ENCODE peak calls at places on chromosomes 13 and 19, in four cellular contexts. H, Q, F and O are unnamed samples.

GRCh38 chr19:57056972-57057371 is 62.8 kb upstream of the USP29 start:
- DNase-seq in H (no peak), Q (no peak), F (no peak), O (no peak)

GRCh38 chr19:11382898-11383705 is 1.0 kb downstream of the EPOR start:
- DNase-seq in H (peak; percentile 44), Q (no peak), F (peak; percentile 40), O (no peak)

GRCh38 chr13:95608640-95609280 is 35.7 kb downstream of the DZIP1 start:
- DNase-seq in H (no peak), Q (no peak), F (no peak), O (no peak)

GRCh38 chr19:12055784-12056183 is 3.0 kb upstream of the ZNF878 start:
- DNase-seq in H (no peak), Q (no peak), F (no peak), O (no peak)

GRCh38 chr13:114311908-114312307 is 2.4 kb upstream of the CHAMP1 start:
- DNase-seq in H (no peak), Q (no peak), F (no peak), O (no peak)

GRCh38 chr19:11694533-11695439 is 44.0 kb downstream of the ZNF823 start:
- DNase-seq in H (peak; percentile 99), Q (peak; percentile 72), F (peak; percentile 75), O (peak; percentile 43)

GRCh38 chr19:42067315-42067888 is 2.6 kb downstream of the GRIK5 start:
- DNase-seq in H (no peak), Q (no peak), F (no peak), O (no peak)

GRCh38 chr13:27395007-27395510 is 29.4 kb upstream of the GTF3A start:
- DNase-seq in H (no peak), Q (no peak), F (no peak), O (no peak)

GRCh38 chr19:55186080-55186479 is 6.0 kb upstream of the SYT5 start:
- DNase-seq in H (no peak), Q (no peak), F (no peak), O (no peak)

GRCh38 chr19:44280916-44281315 is 21.2 kb downstream of the ZNF233 start:
- DNase-seq in H (no peak), Q (no peak), F (no peak), O (no peak)

GRCh38 chr19:4505570-4506448 is 12.5 kb downstream of the PLIN4 start:
- DNase-seq in H (no peak), Q (no peak), F (no peak), O (no peak)